ENCODE peak calls at places on chromosomes 4 and X, in seven cellular contexts. B is sigmoid colon, D is ovary, V is stomach, C is transverse colon, L is tibial nerve, H is H1. A is an unnamed sample.

GRCh38 chr4:3660086-3660927 is 105.9 kb upstream of the ADRA2C start:
- DNase-seq in B (no peak), C (no peak), V (no peak), L (no peak), H (no peak), D (no peak), A (no peak)

GRCh38 chr4:72743078-72743477 is 174.1 kb upstream of the ADAMTS3 start:
- DNase-seq in L (no peak), V (no peak), B (no peak), D (no peak), C (no peak), H (no peak), A (no peak)

GRCh38 chr4:69754926-69755580 is 5.4 kb downstream of the SULT1B1 start:
- DNase-seq in V (peak; percentile 35), D (no peak), H (no peak), L (no peak), C (peak; percentile 34), B (no peak), A (no peak)

GRCh38 chr4:1261107-1261928 is 12.4 kb upstream of the CTBP1 start:
- DNase-seq in V (no peak), L (no peak), C (no peak), H (no peak), B (no peak), D (no peak), A (no peak)

GRCh38 chrX:43025806-43026205 is 247.8 kb upstream of the PPP1R2C start:
- DNase-seq in C (no peak), H (no peak), D (no peak), V (no peak), B (no peak), L (no peak), A (no peak)

GRCh38 chr4:92059615-92060014 is 244.2 kb upstream of the GRID2 start:
- DNase-seq in C (no peak), B (no peak), V (no peak), H (no peak), D (no peak), L (no peak), A (no peak)

GRCh38 chr4:87108142-87108546 is 112.3 kb downstream of the KLHL8 start:
- DNase-seq in B (peak; percentile 71), L (no peak), D (no peak), C (no peak), H (no peak), V (no peak), A (peak; percentile 73)

GRCh38 chr4:47415719-47416118 is 47.8 kb downstream of the COMMD8 start:
- DNase-seq in C (no peak), B (no peak), V (no peak), L (no peak), H (no peak), D (no peak), A (no peak)

DNA sequence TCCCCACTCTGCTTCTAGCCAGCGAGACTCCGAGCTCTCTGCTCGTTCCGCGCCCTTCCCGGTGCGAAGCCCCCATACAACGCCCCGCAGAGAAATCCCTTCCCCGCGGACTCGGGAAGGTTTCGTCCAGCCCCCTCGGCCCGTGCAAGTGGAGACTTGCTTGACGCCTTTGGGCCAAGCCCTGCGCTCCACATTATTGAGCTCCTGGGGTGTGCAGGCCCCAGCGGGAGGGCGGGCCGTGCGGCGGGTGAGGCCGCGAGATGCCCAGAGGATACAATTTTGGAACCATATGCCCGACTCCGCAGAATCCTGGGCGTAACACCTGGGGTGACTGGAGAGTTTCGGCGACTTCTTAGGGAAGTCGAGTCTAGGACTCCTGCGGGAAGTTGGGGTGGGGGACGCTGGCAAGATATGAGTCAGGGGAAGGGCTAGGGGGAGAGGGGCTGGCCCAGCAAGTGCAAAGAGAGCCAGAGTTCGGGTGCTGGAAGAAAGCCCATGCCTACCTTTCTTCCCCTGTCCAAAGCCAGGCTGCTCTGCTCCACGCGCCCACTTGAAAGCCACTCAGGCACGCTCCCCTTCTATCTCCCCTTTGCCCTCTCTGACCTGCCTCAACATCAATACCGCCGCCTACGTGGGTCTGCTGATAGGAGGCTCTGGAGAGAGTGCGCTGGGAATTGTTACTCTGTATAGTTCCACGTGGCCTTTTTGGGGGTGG is 1.1 kb upstream of the ELF4 start:
- DNase-seq in V (no peak), H (no peak), D (peak; percentile 47), L (no peak), C (no peak), B (no peak), A (no peak)
- H3K4me3 ChIP-seq in V (peak overlapping the region; percentile 61), H (peak overlapping the region; percentile 46), D (peak overlapping the region; percentile 52), L (no peak overlapping the region), C (no peak overlapping the region), B (peak overlapping the region; percentile 68), A (peak overlapping the region; percentile 66)

GRCh38 chr4:7052313-7052712 is 9.1 kb downstream of the TADA2B start:
- DNase-seq in L (no peak), C (no peak), V (no peak), H (no peak), B (no peak), D (no peak), A (no peak)
- H3K36me3 ChIP-seq in L (no peaks in the 10 kb centered on the region), C (no peaks in the 10 kb centered on the region), V (peaks cover 45% of the 10 kb centered on the region), H (no peaks in the 10 kb centered on the region), B (peaks cover 34% of the 10 kb centered on the region), D (no peaks in the 10 kb centered on the region), A (peaks cover 41% of the 10 kb centered on the region)

DNA sequence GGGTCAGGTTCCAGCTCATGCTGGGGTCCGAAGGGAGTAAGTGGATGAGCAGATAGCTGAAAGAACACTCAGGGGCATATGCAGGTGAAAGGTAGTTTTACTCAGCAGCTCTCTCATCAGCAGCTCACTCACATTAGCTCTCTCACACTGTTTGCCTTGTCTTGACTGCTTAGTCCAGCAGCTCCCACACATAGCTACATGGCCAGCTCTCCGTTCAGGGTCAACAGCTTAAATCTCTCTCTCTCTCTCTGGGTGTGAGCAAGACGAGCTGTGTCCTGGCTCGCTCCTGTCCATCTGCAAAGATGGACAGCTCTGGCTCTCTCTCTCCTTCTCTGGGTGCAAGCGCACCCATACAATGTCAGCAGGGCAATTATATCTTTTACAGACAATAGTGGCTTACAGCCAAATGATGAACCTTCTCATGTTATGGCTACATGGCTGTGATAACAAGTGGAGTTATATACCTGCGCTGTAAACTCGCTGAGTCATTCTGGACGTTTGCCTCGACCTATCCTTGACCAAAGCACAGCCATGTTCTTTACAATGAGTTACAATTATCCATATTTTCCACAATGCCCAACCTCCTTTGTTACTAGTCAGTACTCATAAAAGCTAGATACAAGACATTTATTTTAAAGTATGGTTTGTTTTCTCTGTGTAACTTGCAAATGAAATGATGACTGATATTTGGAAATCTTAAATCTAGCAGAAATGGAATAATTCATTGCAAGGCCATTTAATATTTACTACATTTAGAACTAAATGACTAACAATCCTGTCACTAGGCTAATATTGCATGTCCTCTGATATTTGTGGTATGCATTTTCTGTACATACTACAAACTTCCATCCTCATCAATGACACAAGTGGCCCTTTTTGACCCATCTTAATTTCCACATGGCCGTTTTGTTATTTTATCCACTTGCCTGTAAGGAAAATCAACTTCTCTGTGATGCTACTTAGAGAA is 9.3 kb downstream of the PAPSS1 start:
- DNase-seq in D (no peak), B (no peak), C (no peak), L (no peak), H (no peak), V (no peak), A (no peak)
- TF ChIP-seq EP300 in D (no peak), B (no peak), C (no peak), L (no peak), H (no peak), V (no peak), A (no peak)

GRCh38 chr4:79964020-79964714 is 108.9 kb downstream of the ANTXR2 start:
- DNase-seq in H (no peak), D (no peak), V (no peak), C (no peak), L (no peak), B (no peak), A (no peak)
- H3K4me3 ChIP-seq in H (peak overlapping the region; percentile 49), D (no peak overlapping the region), V (peak overlapping the region; percentile 32), C (no peak overlapping the region), L (no peak overlapping the region), B (no peak overlapping the region), A (peak overlapping the region; percentile 17)

DNA sequence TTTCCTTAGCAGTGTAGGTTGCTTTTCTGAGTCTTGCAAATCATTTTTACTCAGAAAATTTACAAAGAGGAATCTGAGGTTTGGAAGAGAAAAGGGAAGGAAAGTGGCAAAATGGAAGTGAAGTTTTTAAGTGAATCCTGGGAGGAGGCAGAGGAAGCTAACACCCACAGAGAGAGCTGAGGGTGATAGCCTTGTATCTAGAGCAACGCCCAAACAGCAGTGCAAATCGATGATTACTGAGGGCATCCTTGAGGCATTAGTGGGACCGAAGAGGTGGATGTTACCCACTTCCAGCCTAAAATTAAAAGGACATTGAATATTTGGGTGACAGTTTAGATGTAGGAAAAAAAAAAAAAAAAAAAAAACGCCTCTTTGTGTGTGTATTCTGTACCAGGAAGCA is 31.8 kb downstream of the KLF3 start:
- DNase-seq in H (no peak), B (no peak), D (no peak), L (no peak), C (no peak), V (no peak), A (no peak)
- H3K36me3 ChIP-seq in H (no peaks in the 10 kb centered on the region), B (peaks cover 60% of the 10 kb centered on the region), D (no peaks in the 10 kb centered on the region), L (no peaks in the 10 kb centered on the region), C (no peaks in the 10 kb centered on the region), V (peaks cover 75% of the 10 kb centered on the region), A (peaks cover 69% of the 10 kb centered on the region)

DNA sequence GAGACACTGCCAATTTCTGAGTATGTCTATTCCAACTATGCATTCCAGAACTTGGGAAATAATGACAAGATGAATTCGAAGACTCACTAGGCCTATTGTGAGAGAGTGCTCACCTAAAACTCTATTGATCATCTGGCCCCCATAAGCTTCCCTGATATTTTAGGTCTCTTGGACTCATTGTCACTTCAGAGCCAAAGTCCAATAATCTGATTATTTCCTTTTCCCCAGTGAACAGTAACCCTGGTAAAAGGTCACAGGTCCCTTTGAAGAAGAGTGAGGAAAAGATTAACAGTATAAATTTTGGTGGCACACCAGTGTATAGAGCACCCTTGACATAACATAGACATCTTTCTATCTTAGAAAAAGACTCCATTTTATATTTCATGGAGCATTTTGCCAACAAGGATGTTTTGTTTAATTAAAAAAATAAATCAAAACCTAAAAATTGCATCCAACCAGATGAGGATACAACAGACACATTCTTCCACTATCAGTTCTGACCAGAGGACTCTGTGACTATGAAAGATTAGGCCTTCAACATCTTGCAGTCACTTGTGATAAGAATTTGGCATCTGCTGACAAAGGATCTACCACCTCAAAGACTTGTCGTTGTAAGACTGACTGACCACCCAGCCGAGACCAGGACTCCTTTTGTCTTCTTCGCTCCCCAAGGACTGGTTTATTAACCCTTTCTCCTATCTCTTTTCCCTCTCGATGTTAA is 191.9 kb downstream of the MAB21L2 start:
- DNase-seq in H (no peak), D (no peak), C (no peak), B (no peak), V (no peak), L (no peak), A (no peak)
- TF ChIP-seq EP300 in H (no peak), D (no peak), C (no peak), B (no peak), V (no peak), L (no peak), A (no peak)

GRCh38 chr4:143346208-143346607 is 9.5 kb downstream of the GAB1 start:
- DNase-seq in D (no peak), B (no peak), H (no peak), L (no peak), V (no peak), C (no peak), A (no peak)
- H3K4me3 ChIP-seq in D (no peak overlapping the region), B (no peak overlapping the region), H (no peak overlapping the region), L (no peak overlapping the region), V (no peak overlapping the region), C (no peak overlapping the region), A (no peak overlapping the region)

DNA sequence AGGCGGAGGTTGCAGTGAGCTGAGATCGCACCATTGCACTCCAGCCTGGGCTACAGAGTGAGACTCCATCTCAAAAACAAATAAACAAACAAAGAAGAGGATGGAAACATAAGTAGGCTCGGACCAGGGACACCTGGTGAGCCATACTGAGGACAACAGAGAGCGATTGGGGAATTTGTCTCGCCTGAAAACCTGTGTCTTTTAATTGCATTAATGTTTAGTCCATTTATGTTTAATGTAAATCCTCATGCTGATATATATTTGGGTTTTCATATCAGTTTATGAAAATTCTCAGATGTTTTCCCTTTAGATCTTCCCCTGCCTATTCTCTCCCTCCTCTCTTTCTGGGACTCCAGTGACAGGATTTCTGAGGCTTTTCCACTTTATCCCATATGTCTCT is 84.6 kb downstream of the EVC start:
- DNase-seq in L (no peak), B (no peak), D (no peak), V (no peak), C (no peak), H (no peak), A (no peak)
- H3K36me3 ChIP-seq in L (no peaks in the 10 kb centered on the region), B (peaks cover 59% of the 10 kb centered on the region), D (no peaks in the 10 kb centered on the region), V (peaks cover 51% of the 10 kb centered on the region), C (no peaks in the 10 kb centered on the region), H (no peaks in the 10 kb centered on the region), A (peaks cover 37% of the 10 kb centered on the region)

A was measured in suprapubic skin.